ENCODE peak calls at places on chromosomes 5 and 9, in eight cellular contexts. P, K, X, V, U, E, M and D are unnamed samples.

GRCh38 chr5:3595102-3595961 is at the start of gene IRX1:
- DNase-seq in E (no peak), P (no peak), M (no peak), X (no peak), V (no peak), U (no peak), K (no peak), D (peak)

GRCh38 chr9:131252120-131252519 is 24.2 kb downstream of the FAM78A start:
- DNase-seq in E (no peak), X (no peak), U (no peak), M (no peak), V (no peak), K (no peak), P (no peak), D (no peak)

GRCh38 chr9:127463382-127463781 is 12.1 kb downstream of the LRSAM1 start:
- DNase-seq in K (no peak), V (no peak), U (no peak), X (no peak), P (no peak), E (no peak), M (no peak), D (peak)

GRCh38 chr9:113620377-113621161 is 157.0 kb downstream of the RGS3 start:
- DNase-seq in U (peak), M (peak), K (peak), P (no peak), E (no peak), X (no peak), V (peak), D (peak)

GRCh38 chr9:4084440-4084818 is 215.4 kb downstream of the GLIS3 start:
- DNase-seq in U (peak), M (peak), V (no peak), X (no peak), K (no peak), E (no peak), P (no peak), D (peak)

GRCh38 chr9:76082062-76082461 is 191.6 kb downstream of the PCSK5 start:
- DNase-seq in U (no peak), P (no peak), E (no peak), V (no peak), M (no peak), K (no peak), X (no peak), D (no peak)

GRCh38 chr5:71932649-71933338 is 174.5 kb upstream of the MAP1B start:
- DNase-seq in P (no peak), E (no peak), V (peak), M (peak), U (peak), X (no peak), K (no peak), D (no peak)

GRCh38 chr9:13139641-13140171 is 139.8 kb downstream of the MPDZ start:
- DNase-seq in M (no peak), U (peak), P (no peak), K (peak), V (no peak), X (no peak), E (no peak), D (peak)

GRCh38 chr9:35605336-35606137 is 475 bp downstream of the TESK1 start:
- DNase-seq in V (no peak), U (no peak), E (peak), M (peak), K (no peak), X (no peak), P (peak), D (peak)

GRCh38 chr5:175814676-175815075 is 56.7 kb upstream of the CPLX2 start:
- DNase-seq in K (peak), E (no peak), P (no peak), X (no peak), V (no peak), M (no peak), U (peak), D (peak)

GRCh38 chr5:71601222-71602026 is 14.3 kb downstream of the MCCC2 start:
- DNase-seq in E (peak), K (peak), M (no peak), P (peak), X (peak), U (peak), V (peak), D (peak)

GRCh38 chr5:21236896-21237830 is 1249.2 kb upstream of the CDH18 start:
- DNase-seq in K (no peak), V (no peak), M (no peak), X (no peak), U (no peak), P (no peak), E (no peak), D (no peak)

GRCh38 chr5:133025804-133026663 is at the start of gene ZCCHC10:
- DNase-seq in X (peak), U (peak), M (peak), V (peak), K (peak), E (peak), P (peak), D (peak)

GRCh38 chr5:78242001-78242400 is 52.5 kb downstream of the AP3B1 start:
- DNase-seq in P (no peak), V (no peak), E (no peak), X (no peak), U (no peak), M (no peak), K (no peak), D (no peak)

GRCh38 chr5:57445006-57445714 is 37.5 kb downstream of the ACTBL2 start:
- DNase-seq in P (no peak), M (no peak), K (no peak), V (no peak), U (peak), E (no peak), X (no peak), D (no peak)

GRCh38 chr9:98230354-98230753 is 25.1 kb downstream of the TBC1D2 start:
- DNase-seq in M (no peak), P (no peak), U (no peak), K (no peak), E (no peak), V (no peak), X (no peak), D (no peak)